ENCODE peak calls at places on chromosomes 5 and 9, in five cellular contexts. P, Q, W, V and C are unnamed samples.

GRCh38 chr5:73858054-73858453 is 232.1 kb downstream of the ARHGEF28 start:
- DNase-seq in P (no peak), Q (no peak), W (no peak), V (no peak), C (no peak)

GRCh38 chr5:175478384-175479124 is at the start of gene SFXN1:
- DNase-seq in P (peak), Q (peak), W (peak), V (peak), C (no peak)

GRCh38 chr5:143065185-143065584 is 295.0 kb downstream of the ARHGAP26 start:
- DNase-seq in P (no peak), Q (no peak), W (peak), V (no peak), C (no peak)

GRCh38 chr9:124496075-124496893 is 10.9 kb downstream of the NR5A1 start:
- DNase-seq in P (no peak), Q (peak), W (no peak), V (no peak), C (no peak)

GRCh38 chr5:53479656-53480473 is 564 bp upstream of the FST start:
- DNase-seq in P (peak), Q (peak), W (peak), V (peak), C (no peak)

GRCh38 chr9:82600536-82601271 is 462.2 kb downstream of the RASEF start:
- DNase-seq in P (no peak), Q (no peak), W (no peak), V (no peak), C (no peak)

GRCh38 chr9:114928092-114928491 is 2.3 kb downstream of the TNFSF8 start:
- DNase-seq in P (no peak), Q (no peak), W (no peak), V (no peak), C (no peak)

GRCh38 chr9:70263421-70263820 is 4.6 kb downstream of the SMC5 start:
- DNase-seq in P (no peak), Q (no peak), W (no peak), V (peak), C (no peak)

GRCh38 chr5:171984748-171985419 is 21.6 kb downstream of the FBXW11 start:
- DNase-seq in P (no peak), Q (peak), W (no peak), V (peak), C (no peak)

GRCh38 chr9:35844628-35845301 is 15.7 kb downstream of the TMEM8B start:
- DNase-seq in P (no peak), Q (no peak), W (peak), V (peak), C (peak)

GRCh38 chr5:173872887-173873286 is 15.3 kb upstream of the CPEB4 start:
- DNase-seq in P (no peak), Q (no peak), W (no peak), V (no peak), C (no peak)

GRCh38 chr5:135826221-135826525 is 8.3 kb upstream of the SLC25A48 start:
- DNase-seq in P (no peak), Q (no peak), W (no peak), V (no peak), C (no peak)

GRCh38 chr9:36866840-36867239 is 167.2 kb downstream of the PAX5 start:
- DNase-seq in P (no peak), Q (peak), W (no peak), V (no peak), C (no peak)

GRCh38 chr5:110414360-110414759 is 312.1 kb downstream of the TMEM232 start:
- DNase-seq in P (no peak), Q (no peak), W (no peak), V (peak), C (no peak)

GRCh38 chr5:8585230-8586018 is 716.5 kb downstream of the MTRR start:
- DNase-seq in P (no peak), Q (peak), W (no peak), V (peak), C (no peak)

GRCh38 chr5:67983251-67983941 is 232.2 kb upstream of the PIK3R1 start:
- DNase-seq in P (no peak), Q (no peak), W (no peak), V (peak), C (no peak)

GRCh38 chr9:131178895-131179294 is 53.5 kb downstream of the NUP214 start:
- DNase-seq in P (no peak), Q (no peak), W (no peak), V (no peak), C (no peak)

GRCh38 chr5:135739383-135739961 is 95.0 kb upstream of the SLC25A48 start:
- DNase-seq in P (no peak), Q (no peak), W (no peak), V (no peak), C (no peak)

GRCh38 chr9:111372297-111372696 is 42.3 kb upstream of the OR2K2 start:
- DNase-seq in P (no peak), Q (no peak), W (no peak), V (no peak), C (no peak)

GRCh38 chr9:33287087-33287490 is 3.2 kb upstream of the NFX1 start:
- DNase-seq in P (peak), Q (peak), W (peak), V (peak), C (peak)

GRCh38 chr5:150155258-150156032 is at the start of gene PDGFRB:
- DNase-seq in P (no peak), Q (peak), W (peak), V (no peak), C (no peak)

GRCh38 chr9:117494401-117495130 is 79.7 kb upstream of the ASTN2 start:
- DNase-seq in P (no peak), Q (peak), W (no peak), V (no peak), C (no peak)

GRCh38 chr5:65047225-65047624 is 278.5 kb downstream of the CWC27 start:
- DNase-seq in P (no peak), Q (no peak), W (no peak), V (no peak), C (no peak)

GRCh38 chr9:35397216-35397698 is 92.7 kb upstream of the RUSC2 start:
- DNase-seq in P (no peak), Q (no peak), W (no peak), V (no peak), C (no peak)

GRCh38 chr9:26809795-26810194 is 82.8 kb downstream of the CAAP1 start:
- DNase-seq in P (no peak), Q (no peak), W (no peak), V (peak), C (no peak)

GRCh38 chr9:137143459-137143858 is 4.5 kb downstream of the GRIN1 start:
- DNase-seq in P (no peak), Q (no peak), W (no peak), V (no peak), C (no peak)

GRCh38 chr9:133768859-133769510 is 30.8 kb upstream of the SARDH start:
- DNase-seq in P (no peak), Q (no peak), W (peak), V (no peak), C (no peak)

GRCh38 chr9:5832543-5833529 is at the start of gene ERMP1:
- DNase-seq in P (peak), Q (peak), W (peak), V (peak), C (no peak)

DNA sequence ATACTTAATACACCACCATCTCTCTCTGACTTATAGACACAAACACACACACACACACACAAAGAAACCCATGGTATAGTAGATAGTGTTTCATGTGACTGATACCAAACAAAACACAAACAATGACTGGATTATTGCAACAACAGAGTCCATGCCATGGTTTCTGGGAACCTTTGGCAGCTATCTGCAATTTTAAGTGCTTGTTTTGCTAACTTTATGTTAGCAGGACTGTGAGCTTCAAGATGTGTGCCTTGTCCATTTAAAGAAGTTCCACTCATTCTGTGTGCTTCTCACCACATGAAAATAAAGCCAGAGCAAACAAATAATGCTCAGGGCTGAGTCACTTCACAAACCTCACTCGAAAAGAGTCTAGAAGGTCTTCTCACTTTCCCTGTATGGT is 15.1 kb upstream of the LURAP1L start:
- DNase-seq in P (no peak), Q (no peak), W (no peak), V (peak), C (peak)
- TF ChIP-seq CTCF in P (no peak), Q (no peak), W (no peak), V (no peak), C (no peak)

GRCh38 chr9:120842685-120843485 is at the start of gene PSMD5:
- DNase-seq in P (peak), Q (peak), W (peak), V (peak), C (peak)
- TF ChIP-seq CTCF in P (no peak), Q (no peak), W (no peak), V (no peak), C (no peak)

GRCh38 chr5:34539183-34539582 is 116.9 kb upstream of the RAI14 start:
- DNase-seq in P (no peak), Q (no peak), W (no peak), V (no peak), C (no peak)

GRCh38 chr5:34535433-34535832 is 120.7 kb upstream of the RAI14 start:
- DNase-seq in P (no peak), Q (no peak), W (no peak), V (no peak), C (no peak)

GRCh38 chr5:34535944-34536628 is 120.0 kb upstream of the RAI14 start:
- DNase-seq in P (no peak), Q (no peak), W (no peak), V (peak), C (no peak)

GRCh38 chr5:34536699-34537098 is 119.4 kb upstream of the RAI14 start:
- DNase-seq in P (no peak), Q (no peak), W (no peak), V (peak), C (no peak)

DNA sequence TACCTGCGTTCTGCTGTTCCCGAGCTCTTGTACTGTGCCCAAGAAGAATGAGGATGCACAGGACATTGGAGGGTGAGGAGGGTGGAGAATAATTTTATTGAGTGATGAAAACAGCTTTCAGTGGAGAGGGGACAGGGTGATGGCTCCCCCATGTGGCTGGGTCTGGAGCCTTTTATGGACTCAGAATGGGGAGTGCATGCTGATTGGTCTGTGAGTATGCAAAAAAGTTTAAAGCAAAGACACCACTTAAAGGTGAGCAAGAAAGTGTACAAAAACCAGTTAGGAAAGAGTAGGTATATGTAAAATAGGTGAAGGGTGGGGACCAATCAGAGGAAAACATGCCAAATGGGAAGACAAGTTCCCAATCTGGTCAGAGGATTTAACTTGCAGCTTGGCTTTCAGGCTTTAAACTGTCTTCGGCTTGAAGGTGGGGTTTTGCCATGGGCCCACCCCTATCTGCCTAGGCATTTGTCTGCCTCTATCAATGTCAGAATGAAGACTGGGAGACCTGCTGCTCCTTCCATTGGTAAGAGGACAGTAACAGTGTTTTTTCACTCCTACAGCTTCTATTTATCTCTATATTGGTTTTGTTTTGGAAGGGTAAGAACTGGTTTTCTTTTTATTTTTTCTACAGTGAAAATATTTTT is 118.0 kb upstream of the RAI14 start:
- DNase-seq in P (no peak), Q (no peak), W (no peak), V (peak), C (no peak)
- TF ChIP-seq CTCF in P (peak), Q (peak), W (no peak), V (peak), C (no peak)

DNA sequence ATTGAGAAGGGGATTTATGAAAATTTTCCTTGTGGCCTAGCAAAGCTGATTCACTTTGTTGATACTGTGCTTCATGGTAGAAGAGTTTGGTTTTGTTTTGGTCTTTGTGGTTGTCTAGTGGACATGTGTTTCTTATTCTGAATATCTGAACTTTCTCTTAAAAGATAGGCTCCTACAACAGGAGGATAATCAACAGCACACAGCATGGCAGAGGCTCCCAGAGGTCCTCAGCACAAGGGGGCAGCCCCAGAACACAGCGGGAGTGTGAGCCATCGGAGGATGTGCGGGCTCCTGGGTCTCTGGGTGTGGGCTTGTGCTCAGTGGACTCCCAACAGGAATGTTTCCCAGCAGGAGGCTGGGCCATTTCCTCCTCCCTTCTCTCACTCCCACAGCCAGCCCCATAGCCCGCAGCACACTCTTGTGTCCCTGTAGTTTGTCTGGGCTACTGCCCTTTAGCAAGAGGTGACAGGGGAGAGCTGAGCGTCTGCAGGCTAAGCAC is 164.3 kb upstream of the OTULINL start:
- DNase-seq in P (no peak), Q (peak), W (no peak), V (no peak), C (no peak)
- TF ChIP-seq CTCF in P (no peak), Q (peak), W (no peak), V (no peak), C (no peak)

GRCh38 chr5:157378509-157378908 is 81.5 kb upstream of the NIPAL4 start:
- DNase-seq in P (no peak), Q (no peak), W (no peak), V (peak), C (no peak)
- TF ChIP-seq CTCF in P (no peak), Q (peak), W (no peak), V (peak), C (no peak)